ENCODE peak calls at places on chromosome 18, in four cellular contexts. F is GM12865, H is fibroblast of mammary gland, W is psoas muscle. N is an unnamed sample.

GRCh38 chr18:12908706-12909105 is 24.7 kb upstream of the PTPN2 start:
- DNase-seq in W (no peak), H (peak), F (no peak), N (no peak)

GRCh38 chr18:27712066-27712465 is 464.9 kb downstream of the CDH2 start:
- DNase-seq in W (no peak), F (no peak), H (no peak), N (no peak)

GRCh38 chr18:22332590-22332989 is 85.1 kb downstream of the CTAGE1 start:
- DNase-seq in H (no peak), F (peak), W (no peak), N (no peak)

GRCh38 chr18:6557470-6558245 is 142.9 kb upstream of the L3MBTL4 start:
- DNase-seq in F (no peak), W (no peak), H (peak), N (no peak)

GRCh38 chr18:2111456-2111855 is 459.8 kb downstream of the METTL4 start:
- DNase-seq in W (no peak), H (peak), F (no peak), N (no peak)

GRCh38 chr18:27227721-27228120 is 42.6 kb upstream of the CHST9 start:
- DNase-seq in F (no peak), H (no peak), W (no peak), N (no peak)

GRCh38 chr18:56900195-56901094 is 246.4 kb upstream of the BOD1L2 start:
- DNase-seq in W (no peak), H (no peak), F (no peak), N (no peak)

GRCh38 chr18:6362559-6363129 is 52.1 kb downstream of the L3MBTL4 start:
- DNase-seq in H (no peak), W (no peak), F (no peak), N (no peak)

GRCh38 chr18:42413870-42414269 is 458.8 kb downstream of the PIK3C3 start:
- DNase-seq in W (no peak), H (peak), F (no peak), N (no peak)

GRCh38 chr18:48800479-48800876 is 150.3 kb downstream of the SMAD7 start:
- DNase-seq in H (no peak), F (peak), W (peak), N (no peak)

GRCh38 chr18:47969851-47970250 is 39.4 kb upstream of the SMAD2 start:
- DNase-seq in H (peak), W (no peak), F (no peak), N (no peak)

GRCh38 chr18:55320399-55321255 is 267.4 kb downstream of the TCF4 start:
- DNase-seq in H (peak), W (no peak), F (peak), N (no peak)

GRCh38 chr18:74331404-74331803 is 15.8 kb downstream of the C18orf63 start:
- DNase-seq in W (no peak), H (peak), F (peak), N (no peak)
- TF ChIP-seq CTCF in W (peak), H (peak), F (peak), N (peak)

DNA sequence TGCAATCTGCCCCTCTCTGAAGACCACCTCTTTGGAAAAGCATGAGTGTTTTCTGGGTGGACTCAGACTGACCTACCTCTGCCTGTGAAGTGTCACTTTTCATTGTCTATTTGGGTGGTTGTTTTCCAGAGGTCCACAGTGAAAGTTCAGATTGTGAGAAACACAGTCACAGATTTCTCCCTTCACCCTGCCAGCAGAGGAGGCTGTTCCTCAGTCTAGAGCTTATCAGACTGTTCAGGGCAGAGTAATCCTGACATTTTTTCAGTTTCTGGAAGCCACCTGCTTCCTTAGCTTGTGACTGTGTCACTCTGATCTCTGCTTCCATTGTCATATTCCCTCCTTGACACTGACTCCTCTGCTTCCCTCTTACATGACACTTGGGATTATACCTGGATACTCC is 55.4 kb upstream of the RMP24 start:
- DNase-seq in W (no peak), F (no peak), H (no peak), N (no peak)
- TF ChIP-seq CTCF in W (no peak), F (no peak), H (no peak), N (no peak)

GRCh38 chr18:45056907-45057306 is 376.2 kb downstream of the SETBP1 start:
- DNase-seq in W (no peak), F (no peak), H (no peak), N (no peak)
- TF ChIP-seq CTCF in W (no peak), F (no peak), H (no peak), N (no peak)

DNA sequence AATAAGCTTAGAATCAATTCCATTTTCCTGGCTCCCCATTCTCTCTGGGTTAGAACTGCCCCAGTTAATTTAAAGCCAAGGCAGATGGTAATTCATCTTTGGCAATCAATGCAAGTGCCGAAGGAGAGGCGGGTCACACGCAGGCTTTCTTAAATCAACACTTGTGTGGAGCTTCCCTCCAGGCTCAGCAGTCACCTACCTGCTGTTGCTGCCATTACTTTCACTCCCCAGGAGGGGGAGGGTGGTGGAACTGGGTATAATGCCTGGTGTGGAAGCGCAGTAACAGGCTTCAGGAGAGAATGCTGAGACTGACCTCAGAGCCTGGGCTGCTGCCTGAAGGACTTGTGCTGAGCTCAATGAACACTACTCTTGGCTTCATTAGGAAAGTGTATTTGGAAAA is 19.2 kb downstream of the TTR start:
- DNase-seq in F (peak), W (no peak), H (peak), N (no peak)
- TF ChIP-seq CTCF in F (peak), W (peak), H (peak), N (peak)

GRCh38 chr18:58579561-58580047 is 49.3 kb downstream of the ALPK2 start:
- DNase-seq in F (no peak), H (peak), W (peak), N (no peak)

GRCh38 chr18:58578835-58579560 is 49.9 kb downstream of the ALPK2 start:
- DNase-seq in H (peak), W (peak), F (no peak), N (no peak)

GRCh38 chr18:58580078-58580477 is 48.8 kb downstream of the ALPK2 start:
- DNase-seq in H (peak), F (no peak), W (no peak), N (no peak)

GRCh38 chr18:58581265-58581664 is 47.6 kb downstream of the ALPK2 start:
- DNase-seq in H (peak), W (peak), F (no peak), N (no peak)

DNA sequence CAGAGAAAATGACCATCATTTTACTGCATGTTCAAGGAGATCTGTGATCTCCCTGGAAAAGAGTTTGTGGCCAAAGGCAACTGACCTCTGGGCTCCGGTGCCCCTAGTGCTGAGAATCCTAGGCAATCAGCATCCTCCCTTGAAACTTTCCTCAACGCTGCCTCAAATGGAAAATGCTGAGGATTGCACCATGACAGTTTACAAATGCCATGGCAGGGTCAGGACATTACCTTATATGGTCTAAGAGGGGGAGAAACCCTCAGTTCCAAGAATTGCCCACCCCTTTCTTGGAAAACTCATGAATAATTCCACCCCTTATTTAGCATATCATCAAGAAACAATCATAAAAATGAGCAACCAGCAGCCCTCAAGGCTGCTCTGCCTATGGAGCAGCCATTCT is 48.3 kb downstream of the ALPK2 start:
- DNase-seq in F (no peak), W (no peak), H (peak), N (no peak)
- TF ChIP-seq CTCF in F (no peak), W (no peak), H (no peak), N (no peak)

DNA sequence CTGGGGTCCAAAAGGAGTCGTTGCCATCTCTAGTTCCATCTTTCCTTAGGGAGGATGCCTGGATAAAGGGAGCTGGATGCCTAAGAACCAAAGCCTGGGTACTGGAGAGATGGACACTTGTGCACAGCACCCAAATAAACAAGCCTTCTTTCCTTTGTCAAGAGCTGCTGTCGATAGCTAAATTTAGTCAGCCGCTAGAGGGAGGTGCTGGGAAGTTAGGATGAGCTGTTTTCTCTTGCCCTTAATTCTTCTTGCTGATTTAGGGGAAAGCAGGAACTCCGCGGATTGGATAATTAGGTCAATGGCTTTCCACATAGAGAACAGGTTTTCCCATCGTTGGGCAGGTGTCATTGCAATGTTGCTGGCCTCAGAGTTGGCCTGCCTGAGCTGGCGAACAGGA is 30.9 kb upstream of the SERPINB12 start:
- DNase-seq in W (no peak), H (peak), F (peak), N (no peak)
- TF ChIP-seq CTCF in W (no peak), H (peak), F (peak), N (peak)

GRCh38 chr18:66280470-66280869 is 323.4 kb downstream of the CDH19 start:
- DNase-seq in W (no peak), H (no peak), F (no peak), N (no peak)
- TF ChIP-seq CTCF in W (no peak), H (no peak), F (no peak), N (no peak)

GRCh38 chr18:50429207-50429948 is 54.5 kb downstream of the SKA1 start:
- DNase-seq in F (peak), W (no peak), H (peak), N (no peak)
- TF ChIP-seq CTCF in F (peak), W (peak), H (peak), N (peak)

GRCh38 chr18:58557013-58557435 is 71.9 kb downstream of the ALPK2 start:
- DNase-seq in H (no peak), F (peak), W (peak), N (no peak)

GRCh38 chr18:58559427-58560186 is 69.3 kb downstream of the ALPK2 start:
- DNase-seq in F (no peak), H (peak), W (no peak), N (no peak)

GRCh38 chr18:58556333-58557012 is 72.4 kb downstream of the ALPK2 start:
- DNase-seq in W (peak), H (no peak), F (peak), N (peak)

GRCh38 chr18:58562146-58562998 is 66.5 kb downstream of the ALPK2 start:
- DNase-seq in W (no peak), H (no peak), F (peak), N (no peak)

GRCh38 chr18:58558514-58558913 is 70.4 kb downstream of the ALPK2 start:
- DNase-seq in W (no peak), F (peak), H (no peak), N (no peak)
- TF ChIP-seq CTCF in W (no peak), F (no peak), H (peak), N (no peak)

DNA sequence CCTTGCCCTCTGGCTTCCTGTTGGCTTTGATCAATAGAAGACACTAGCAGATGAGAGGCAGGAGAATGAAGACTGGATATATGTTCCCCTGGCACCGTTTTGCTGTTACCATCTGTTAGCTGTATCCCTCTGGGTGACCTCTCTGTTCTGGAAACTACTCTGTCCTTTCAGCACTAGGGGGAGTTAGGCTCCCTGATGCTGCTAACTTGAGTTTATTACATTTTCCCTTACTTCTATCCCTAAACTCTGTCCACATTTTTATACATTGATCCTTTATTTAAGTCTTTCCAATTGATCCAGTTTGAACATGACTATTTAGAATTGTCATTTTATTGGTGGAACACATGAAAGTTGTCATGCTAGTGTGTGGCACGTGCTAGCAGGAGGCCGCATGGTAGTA is 1014.3 kb upstream of the CDH2 start:
- DNase-seq in W (no peak), F (no peak), H (peak), N (no peak)
- TF ChIP-seq CTCF in W (no peak), F (no peak), H (peak), N (peak)

N was measured in D721Med.